ENCODE peak calls at places on chromosomes 13 and 19, in five cellular contexts. L, R, P, K and W are unnamed samples.

GRCh38 chr13:29925457-29925856 is 75.0 kb upstream of the UBL3 start:
- DNase-seq in L (peak; percentile 87), R (no peak), P (peak; percentile 94), K (peak; percentile 60), W (no peak)

GRCh38 chr13:49357694-49358093 is 86.2 kb downstream of the CAB39L start:
- DNase-seq in L (no peak), R (no peak), P (no peak), K (no peak), W (no peak)

GRCh38 chr19:41298327-41298964 is 11.5 kb upstream of the CCDC97 start:
- DNase-seq in L (no peak), R (no peak), P (peak; percentile 67), K (no peak), W (peak; percentile 55)

GRCh38 chr13:43309301-43309700 is 285.9 kb downstream of the DNAJC15 start:
- DNase-seq in L (no peak), R (no peak), P (no peak), K (no peak), W (no peak)

GRCh38 chr19:10419200-10419645 is 1.1 kb upstream of the PDE4A start:
- DNase-seq in L (peak; percentile 50), R (no peak), P (no peak), K (no peak), W (no peak)

GRCh38 chr19:12782424-12783225 is 7.3 kb upstream of the HOOK2 start:
- DNase-seq in L (peak; percentile 81), R (no peak), P (peak; percentile 79), K (peak; percentile 69), W (peak; percentile 98)

GRCh38 chr19:11246941-11247340 is 7.5 kb downstream of the ANGPTL8 start:
- DNase-seq in L (no peak), R (no peak), P (no peak), K (no peak), W (no peak)

GRCh38 chr19:45638930-45639729 is at the start of gene EML2:
- DNase-seq in L (peak; percentile 49), R (no peak), P (peak; percentile 73), K (peak; percentile 37), W (peak; percentile 49)

GRCh38 chr19:48213959-48214358 is 41.8 kb downstream of the CARD8 start:
- DNase-seq in L (no peak), R (no peak), P (no peak), K (no peak), W (no peak)

GRCh38 chr13:98792321-98792720 is 39.8 kb upstream of the SLC15A1 start:
- DNase-seq in L (no peak), R (no peak), P (no peak), K (no peak), W (no peak)

GRCh38 chr13:98976338-98976737 is 1.5 kb downstream of the DOCK9 start:
- DNase-seq in L (no peak), R (no peak), P (no peak), K (no peak), W (no peak)

GRCh38 chr13:94233401-94233800 is 246.1 kb downstream of the DCT start:
- DNase-seq in L (peak; percentile 54), R (no peak), P (no peak), K (peak; percentile 64), W (no peak)

GRCh38 chr19:9431475-9431874 is 3.9 kb downstream of the ZNF266 start:
- DNase-seq in L (no peak), R (no peak), P (no peak), K (peak; percentile 13), W (no peak)

GRCh38 chr13:50693755-50694154 is 149.7 kb downstream of the DLEU7 start:
- DNase-seq in L (no peak), R (no peak), P (peak; percentile 15), K (no peak), W (no peak)

GRCh38 chr19:44627631-44628030 is 14.3 kb downstream of the IGSF23 start:
- DNase-seq in L (no peak), R (no peak), P (no peak), K (no peak), W (no peak)

GRCh38 chr19:4575267-4575793 is 15.8 kb upstream of the SEMA6B start:
- DNase-seq in L (peak; percentile 94), R (no peak), P (peak; percentile 51), K (peak; percentile 92), W (no peak)

GRCh38 chr13:30676672-30677071 is 58.7 kb upstream of the ALOX5AP start:
- DNase-seq in L (peak; percentile 36), R (no peak), P (no peak), K (no peak), W (no peak)

GRCh38 chr19:7595466-7596133 is at the start of gene CAMSAP3:
- DNase-seq in L (no peak), R (no peak), P (peak; percentile 70), K (no peak), W (peak; percentile 43)

GRCh38 chr13:65965496-65965895 is 1264.6 kb downstream of the PCDH9 start:
- DNase-seq in L (no peak), R (no peak), P (no peak), K (no peak), W (no peak)

GRCh38 chr13:45138282-45138681 is 18.0 kb downstream of the GTF2F2 start:
- DNase-seq in L (no peak), R (no peak), P (no peak), K (no peak), W (no peak)

GRCh38 chr13:47326061-47326460 is 429.2 kb upstream of the HTR2A start:
- DNase-seq in L (no peak), R (no peak), P (no peak), K (no peak), W (no peak)

GRCh38 chr19:4567584-4568071 is 8.1 kb upstream of the SEMA6B start:
- DNase-seq in L (peak; percentile 80), R (no peak), P (peak; percentile 60), K (no peak), W (peak; percentile 32)

GRCh38 chr19:21256722-21257121 is 72.5 kb downstream of the ZNF708 start:
- DNase-seq in L (peak; percentile 68), R (no peak), P (peak; percentile 22), K (peak; percentile 4), W (no peak)

GRCh38 chr13:45243072-45243471 is 42.2 kb upstream of the KCTD4 start:
- DNase-seq in L (no peak), R (no peak), P (no peak), K (no peak), W (no peak)

GRCh38 chr19:12126707-12127106 is 13.4 kb downstream of the ZNF20 start:
- DNase-seq in L (no peak), R (no peak), P (peak; percentile 38), K (no peak), W (peak; percentile 7)

GRCh38 chr13:48437381-48437780 is 24.5 kb upstream of the LPAR6 start:
- DNase-seq in L (no peak), R (no peak), P (peak; percentile 55), K (no peak), W (no peak)

GRCh38 chr13:21104199-21105019 is 43.0 kb upstream of the LATS2 start:
- DNase-seq in L (no peak), R (no peak), P (no peak), K (no peak), W (no peak)

GRCh38 chr13:44309771-44310767 is 63.6 kb upstream of the SERP2 start:
- DNase-seq in L (peak; percentile 67), R (peak; percentile 84), P (no peak), K (no peak), W (no peak)

GRCh38 chr19:3516675-3517207 is 10.6 kb downstream of the FZR1 start:
- DNase-seq in L (no peak), R (no peak), P (peak; percentile 66), K (no peak), W (peak; percentile 55)

GRCh38 chr19:39499082-39499642 is 415 bp downstream of the DLL3 start:
- DNase-seq in L (no peak), R (no peak), P (no peak), K (no peak), W (no peak)

GRCh38 chr13:99383946-99384345 is 76.7 kb upstream of the GPR183 start:
- DNase-seq in L (no peak), R (peak; percentile 65), P (no peak), K (no peak), W (peak; percentile 44)

DNA sequence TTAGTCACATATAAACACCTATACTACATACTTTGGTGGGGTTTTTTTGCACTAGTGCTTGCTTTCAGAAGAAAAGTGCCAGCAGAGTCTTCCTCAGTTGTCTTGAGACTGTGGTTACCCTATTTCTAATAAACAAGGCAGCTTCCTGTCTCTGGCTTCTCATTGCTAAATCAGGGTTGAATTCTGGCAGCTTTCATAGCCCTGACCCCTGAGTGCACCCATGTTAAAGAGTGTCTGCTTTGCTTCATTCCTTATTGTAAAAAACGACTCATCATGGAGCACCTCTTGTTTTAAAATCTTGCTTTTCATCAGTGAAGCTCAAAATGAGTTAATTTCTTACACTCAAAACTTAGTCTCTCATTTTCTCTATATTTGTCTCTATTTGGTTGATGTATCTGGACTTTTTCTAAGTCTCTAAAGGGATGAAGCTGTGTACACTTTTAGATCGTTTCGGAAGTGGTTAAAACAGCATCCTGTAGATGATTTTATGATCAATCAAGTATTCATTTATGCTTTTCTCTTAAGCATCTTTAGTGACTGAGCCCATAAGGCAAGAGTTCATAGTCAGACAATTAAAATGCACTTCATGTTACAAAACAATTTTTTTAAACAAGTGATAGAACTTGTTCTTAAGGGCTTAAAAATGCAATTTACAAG is 72.1 kb downstream of the KLF12 start:
- DNase-seq in L (no peak), R (no peak), P (no peak), K (no peak), W (peak; percentile 50)
- H3K27ac ChIP-seq in L (no peak overlapping the region), R (no peak overlapping the region), P (no peak overlapping the region), K (no peak overlapping the region), W (peak overlapping the region; percentile 48)

GRCh38 chr19:49472936-49473335 is 1.1 kb upstream of the FLT3LG start:
- DNase-seq in L (no peak), R (no peak), P (no peak), K (no peak), W (no peak)
- H3K27ac ChIP-seq in L (no peak overlapping the region), R (peak overlapping the region; percentile 91), P (no peak overlapping the region), K (peak overlapping the region; percentile 80), W (peak overlapping the region; percentile 96)

GRCh38 chr13:40192516-40193257 is 473.8 kb downstream of the FOXO1 start:
- DNase-seq in L (no peak), R (peak; percentile 84), P (no peak), K (no peak), W (no peak)

GRCh38 chr13:40193290-40194203 is 472.9 kb downstream of the FOXO1 start:
- DNase-seq in L (no peak), R (peak; percentile 82), P (no peak), K (no peak), W (no peak)

GRCh38 chr13:40197049-40197448 is 469.4 kb downstream of the FOXO1 start:
- DNase-seq in L (no peak), R (no peak), P (no peak), K (no peak), W (no peak)

GRCh38 chr13:40191186-40191980 is 475.1 kb downstream of the FOXO1 start:
- DNase-seq in L (no peak), R (peak; percentile 77), P (no peak), K (no peak), W (no peak)

GRCh38 chr13:40194204-40194806 is 472.1 kb downstream of the FOXO1 start:
- DNase-seq in L (no peak), R (peak; percentile 80), P (no peak), K (no peak), W (no peak)
- H3K27ac ChIP-seq in L (no peak overlapping the region), R (peak overlapping the region; percentile 45), P (no peak overlapping the region), K (no peak overlapping the region), W (no peak overlapping the region)

DNA sequence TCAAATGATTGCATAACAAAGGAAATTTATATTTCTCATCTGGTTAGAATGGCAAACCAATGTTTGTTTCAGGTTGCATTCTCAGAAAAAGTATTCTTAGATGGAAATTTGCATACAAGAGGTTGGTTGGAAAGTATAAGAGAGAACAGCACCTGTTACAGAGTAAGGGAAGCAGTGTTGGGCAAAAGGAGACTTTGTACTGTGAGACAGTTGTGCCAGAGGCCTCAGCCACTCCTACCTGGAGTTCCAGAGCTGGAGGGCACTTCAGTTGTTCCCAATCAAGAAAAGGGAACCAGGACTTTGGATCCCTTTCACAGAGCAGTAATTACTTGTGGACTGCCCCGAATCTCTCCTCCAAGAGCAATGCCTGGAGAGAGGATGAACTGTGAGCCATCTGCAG is 81.8 kb downstream of the SPRY2 start:
- DNase-seq in L (no peak), R (no peak), P (no peak), K (no peak), W (no peak)
- H3K27ac ChIP-seq in L (no peak overlapping the region), R (no peak overlapping the region), P (no peak overlapping the region), K (no peak overlapping the region), W (no peak overlapping the region)